ENCODE peak calls at places on chromosomes 11 and 22, in five cellular contexts. J, L, Q, B and F are unnamed samples. For H3K9me3, the result is how much of the 10 kb centered on the place peaks cover.

GRCh38 chr11:46346886-46347636 is at the start of gene DGKZ:
- DNase-seq in J (peak), L (peak), Q (peak), B (peak), F (peak)

GRCh38 chr11:35629914-35630313 is 11.7 kb downstream of the FJX1 start:
- DNase-seq in J (no peak), L (no peak), Q (no peak), B (no peak), F (no peak)

GRCh38 chr11:13955971-13956421 is 6.5 kb upstream of the SPON1 start:
- DNase-seq in J (peak), L (no peak), Q (no peak), B (peak), F (peak)

GRCh38 chr11:120723751-120724150 is 212.2 kb downstream of the GRIK4 start:
- DNase-seq in J (no peak), L (no peak), Q (no peak), B (no peak), F (no peak)

GRCh38 chr11:47121731-47122130 is 54.9 kb downstream of the ARFGAP2 start:
- DNase-seq in J (no peak), L (no peak), Q (no peak), B (no peak), F (no peak)

GRCh38 chr22:38243007-38243775 is 29.6 kb downstream of the TMEM184B start:
- DNase-seq in J (no peak), L (no peak), Q (peak), B (no peak), F (peak)

GRCh38 chr11:5938603-5938965 is 3.5 kb upstream of the OR56A3 start:
- DNase-seq in J (no peak), L (no peak), Q (peak), B (no peak), F (no peak)

GRCh38 chr11:11841121-11841604 is 609 bp upstream of the USP47 start:
- DNase-seq in J (no peak), L (no peak), Q (peak), B (peak), F (peak)

GRCh38 chr11:10823152-10823579 is 14.4 kb upstream of the EIF4G2 start:
- DNase-seq in J (no peak), L (no peak), Q (no peak), B (no peak), F (no peak)

GRCh38 chr11:79276900-79277299 is 163.9 kb downstream of the TENM4 start:
- DNase-seq in J (no peak), L (no peak), Q (no peak), B (no peak), F (no peak)

GRCh38 chr11:2267871-2268825 is 2.2 kb downstream of the ASCL2 start:
- DNase-seq in J (no peak), L (no peak), Q (no peak), B (no peak), F (no peak)

DNA sequence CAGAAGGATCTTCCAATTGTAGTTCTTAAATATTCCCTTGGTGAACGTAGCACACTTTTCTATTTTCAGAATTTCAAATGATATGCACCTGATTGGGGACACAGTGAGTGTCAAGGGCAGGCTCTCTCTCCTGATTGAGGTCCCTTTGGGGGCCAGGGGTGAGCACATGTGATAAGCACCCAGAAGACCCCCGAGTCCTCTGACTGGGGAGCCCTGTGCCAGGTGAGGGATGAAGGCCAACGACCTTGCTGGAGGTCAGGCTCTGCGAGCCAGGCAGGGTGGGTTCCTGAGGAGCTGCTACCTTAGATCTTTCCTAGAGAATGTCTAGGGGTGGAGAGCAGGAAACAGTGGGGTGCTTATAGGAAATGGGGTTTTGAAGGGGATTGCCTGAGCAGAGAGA is 1253.9 kb downstream of the BRD1 start:
- DNase-seq in J (no peak), L (no peak), Q (peak), B (no peak), F (no peak)
- H3K9me3 ChIP-seq in J (under half), L (under half), Q (under half), B (under half), F (under half)

DNA sequence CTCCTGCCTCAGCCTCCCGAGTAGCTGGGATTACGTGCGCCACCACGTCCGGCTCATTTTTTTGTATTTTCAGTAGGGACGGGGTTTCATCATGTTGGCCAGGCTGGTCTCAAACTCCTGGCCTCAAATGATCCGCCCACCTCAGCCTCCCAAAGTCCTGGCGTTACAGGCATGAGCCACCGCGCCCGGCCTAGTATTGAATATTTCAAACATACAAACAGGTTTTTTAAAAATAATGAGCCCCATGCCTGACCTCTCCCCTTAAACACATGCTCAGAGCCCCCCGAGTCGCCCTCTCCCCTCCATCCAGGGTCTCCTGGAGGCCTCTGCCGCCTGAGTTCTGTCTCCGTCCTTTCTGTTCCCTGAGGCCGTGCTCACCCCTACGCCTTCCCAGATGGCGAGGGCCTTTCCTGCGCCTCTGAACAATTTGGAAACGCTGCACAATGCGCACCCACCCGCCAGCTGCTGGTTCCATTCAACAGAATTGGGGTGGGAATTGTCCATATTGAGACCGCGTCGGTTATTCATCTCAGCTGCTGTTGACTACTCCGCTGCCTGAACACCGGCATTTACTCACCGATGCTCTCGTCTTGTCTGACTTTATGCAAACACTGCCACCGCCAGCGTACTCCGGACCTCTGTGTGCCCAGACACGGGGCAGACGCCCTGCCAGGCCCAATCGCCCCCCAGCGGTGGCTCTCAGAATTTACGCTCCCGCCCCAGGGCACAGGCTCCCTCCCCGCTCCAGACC is 13.6 kb upstream of the RNH1 start:
- DNase-seq in J (no peak), L (no peak), Q (no peak), B (no peak), F (no peak)
- TF ChIP-seq CTCF in J (no peak), L (no peak), Q (no peak), B (no peak), F (no peak)

GRCh38 chr11:70918242-70918641 is 334.1 kb downstream of the SHANK2 start:
- DNase-seq in J (no peak), L (no peak), Q (no peak), B (no peak), F (no peak)
- H3K9me3 ChIP-seq in J (under half), L (under half), Q (under half), B (under half), F (under half)

GRCh38 chr11:41826129-41826528 is 366.7 kb upstream of the LRRC4C start:
- DNase-seq in J (no peak), L (no peak), Q (no peak), B (no peak), F (no peak)
- TF ChIP-seq CTCF in J (no peak), L (no peak), Q (no peak), B (no peak), F (no peak)

GRCh38 chr11:134391170-134391569 is 20.9 kb downstream of the B3GAT1 start:
- DNase-seq in J (no peak), L (no peak), Q (peak), B (no peak), F (no peak)

GRCh38 chr11:134391656-134392055 is 20.4 kb downstream of the B3GAT1 start:
- DNase-seq in J (no peak), L (no peak), Q (peak), B (no peak), F (no peak)

GRCh38 chr11:134389464-134390180 is 22.4 kb downstream of the B3GAT1 start:
- DNase-seq in J (no peak), L (no peak), Q (no peak), B (no peak), F (no peak)

GRCh38 chr11:134388590-134388989 is 23.5 kb downstream of the B3GAT1 start:
- DNase-seq in J (no peak), L (no peak), Q (no peak), B (no peak), F (no peak)

DNA sequence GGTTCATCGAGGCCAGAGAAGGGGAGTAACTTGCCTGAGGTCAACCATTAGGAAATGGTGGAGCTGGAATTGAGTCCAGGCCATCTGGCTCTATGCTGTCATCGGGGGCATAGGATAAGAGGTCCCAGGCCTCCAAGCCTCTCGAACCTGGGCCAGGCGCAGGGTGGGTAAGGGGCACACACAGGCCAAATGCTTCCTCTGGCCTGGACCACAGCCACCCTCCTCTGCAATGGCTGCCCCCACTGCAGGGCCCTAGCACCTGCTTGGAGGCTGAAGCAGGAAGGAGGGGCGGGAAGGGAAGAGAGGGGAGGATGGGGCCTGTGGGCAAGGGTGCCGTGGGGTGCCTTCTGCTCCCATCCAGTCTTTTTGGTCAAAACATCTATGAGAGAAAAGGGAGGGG is 21.3 kb downstream of the B3GAT1 start:
- DNase-seq in J (no peak), L (no peak), Q (no peak), B (no peak), F (no peak)
- H3K9me3 ChIP-seq in J (under half), L (under half), Q (under half), B (under half), F (under half)

DNA sequence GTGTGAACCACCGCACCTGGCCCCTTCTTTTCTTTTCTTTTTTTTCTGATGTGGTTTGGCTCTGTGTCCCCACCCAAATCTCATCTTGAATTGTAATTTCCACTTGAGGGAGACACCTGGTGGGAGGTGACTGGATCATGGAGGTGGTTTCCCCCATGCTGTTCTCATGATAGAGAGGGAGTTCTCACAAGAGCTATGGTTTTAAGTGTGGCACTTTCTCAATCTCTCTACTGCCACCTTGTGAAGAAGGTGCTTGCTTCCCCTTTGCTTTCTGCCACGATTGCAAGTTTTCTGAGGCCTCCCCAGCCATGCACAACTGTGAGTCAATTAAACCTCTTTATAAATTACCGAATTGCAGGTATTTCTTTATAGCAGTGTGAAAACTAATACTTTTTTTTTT is 4.9 kb upstream of the TCN2 start:
- DNase-seq in J (no peak), L (no peak), Q (no peak), B (no peak), F (no peak)
- TF ChIP-seq CTCF in J (no peak), L (no peak), Q (no peak), B (no peak), F (no peak)

GRCh38 chr11:50075856-50076255 is 43.2 kb downstream of the OR4C45 start:
- DNase-seq in J (no peak), L (no peak), Q (no peak), B (no peak), F (no peak)
- H3K9me3 ChIP-seq in J (under half), L (under half), Q (under half), B (under half), F (under half)

DNA sequence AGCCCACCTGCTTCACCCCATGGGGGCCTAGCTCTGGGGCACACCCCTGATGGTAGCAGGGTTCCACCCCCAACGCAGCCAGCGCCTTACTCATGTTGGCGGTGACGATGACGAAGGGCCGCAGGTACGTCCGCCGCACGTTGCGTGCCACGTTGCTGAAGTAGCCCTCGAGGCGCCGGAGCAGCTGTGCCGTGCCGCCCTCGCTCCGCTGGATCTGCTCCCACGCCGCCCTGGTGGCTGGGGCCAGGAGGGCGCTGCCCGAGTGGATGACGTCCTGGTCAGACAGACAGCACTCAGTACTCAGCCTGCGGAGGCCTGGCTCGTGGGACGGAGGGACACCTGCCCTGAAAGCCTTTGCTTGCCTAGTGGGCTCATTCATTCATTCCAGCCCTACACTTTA is 50.8 kb downstream of the TRMU start:
- DNase-seq in J (no peak), L (no peak), Q (no peak), B (no peak), F (no peak)
- TF ChIP-seq CTCF in J (no peak), L (no peak), Q (no peak), B (no peak), F (no peak)